ENCODE peak calls at places on chromosomes 2 and 18, in nine cellular contexts. One of them, this sample, is unnamed.

GRCh38 chr2:105329197-105329554 is 359 bp downstream of the TGFBRAP1 start:
- DNase-seq in breast epithelium: no peak
- DNase-seq in right cardiac atrium: peak
- DNase-seq in brain microvascular endothelial cell: no peak
- DNase-seq in thoracic aorta: no peak
- DNase-seq in pancreas: peak
- DNase-seq in tibial nerve: no peak
- DNase-seq in SJSA1: no peak
- DNase-seq in RWPE1: peak
- DNase-seq in this sample: no peak

GRCh38 chr2:138403431-138403927 is 98.1 kb upstream of the SPOPL start:
- DNase-seq in breast epithelium: no peak
- DNase-seq in right cardiac atrium: no peak
- DNase-seq in brain microvascular endothelial cell: no peak
- DNase-seq in thoracic aorta: no peak
- DNase-seq in pancreas: no peak
- DNase-seq in tibial nerve: no peak
- DNase-seq in SJSA1: no peak
- DNase-seq in RWPE1: no peak
- DNase-seq in this sample: no peak

GRCh38 chr2:150295544-150295943 is 191.9 kb downstream of the RND3 start:
- DNase-seq in breast epithelium: no peak
- DNase-seq in right cardiac atrium: no peak
- DNase-seq in brain microvascular endothelial cell: no peak
- DNase-seq in thoracic aorta: no peak
- DNase-seq in pancreas: no peak
- DNase-seq in tibial nerve: no peak
- DNase-seq in SJSA1: no peak
- DNase-seq in RWPE1: no peak
- DNase-seq in this sample: no peak

GRCh38 chr2:10619643-10620042 is 70.1 kb downstream of the NOL10 start:
- DNase-seq in breast epithelium: no peak
- DNase-seq in right cardiac atrium: no peak
- DNase-seq in brain microvascular endothelial cell: peak
- DNase-seq in thoracic aorta: no peak
- DNase-seq in pancreas: no peak
- DNase-seq in tibial nerve: no peak
- DNase-seq in SJSA1: no peak
- DNase-seq in RWPE1: no peak
- DNase-seq in this sample: no peak

GRCh38 chr2:226031962-226032441 is 632.5 kb downstream of the NYAP2 start:
- DNase-seq in breast epithelium: no peak
- DNase-seq in right cardiac atrium: no peak
- DNase-seq in brain microvascular endothelial cell: no peak
- DNase-seq in thoracic aorta: no peak
- DNase-seq in pancreas: no peak
- DNase-seq in tibial nerve: no peak
- DNase-seq in SJSA1: no peak
- DNase-seq in RWPE1: no peak
- DNase-seq in this sample: peak

GRCh38 chr18:3525870-3526420 is 76.0 kb downstream of the TGIF1 start:
- DNase-seq in breast epithelium: no peak
- DNase-seq in right cardiac atrium: no peak
- DNase-seq in brain microvascular endothelial cell: no peak
- DNase-seq in thoracic aorta: no peak
- DNase-seq in pancreas: no peak
- DNase-seq in tibial nerve: no peak
- DNase-seq in SJSA1: no peak
- DNase-seq in RWPE1: no peak
- DNase-seq in this sample: peak

GRCh38 chr2:222861411-222862067 is 703 bp downstream of the ACSL3 start:
- DNase-seq in breast epithelium: no peak
- DNase-seq in right cardiac atrium: peak
- DNase-seq in brain microvascular endothelial cell: no peak
- DNase-seq in thoracic aorta: no peak
- DNase-seq in pancreas: peak
- DNase-seq in tibial nerve: no peak
- DNase-seq in SJSA1: peak
- DNase-seq in RWPE1: no peak
- DNase-seq in this sample: peak

GRCh38 chr2:227804970-227805369 is 8.7 kb upstream of the CCL20 start:
- DNase-seq in breast epithelium: no peak
- DNase-seq in right cardiac atrium: no peak
- DNase-seq in brain microvascular endothelial cell: no peak
- DNase-seq in thoracic aorta: no peak
- DNase-seq in pancreas: no peak
- DNase-seq in tibial nerve: no peak
- DNase-seq in SJSA1: no peak
- DNase-seq in RWPE1: no peak
- DNase-seq in this sample: no peak

GRCh38 chr2:17538022-17538843 is 2.3 kb upstream of the VSNL1 start:
- DNase-seq in breast epithelium: no peak
- DNase-seq in right cardiac atrium: no peak
- DNase-seq in brain microvascular endothelial cell: peak
- DNase-seq in thoracic aorta: no peak
- DNase-seq in pancreas: peak
- DNase-seq in tibial nerve: no peak
- DNase-seq in SJSA1: no peak
- DNase-seq in RWPE1: no peak
- DNase-seq in this sample: no peak

GRCh38 chr2:17536416-17536815 is 4.1 kb upstream of the VSNL1 start:
- DNase-seq in breast epithelium: no peak
- DNase-seq in right cardiac atrium: no peak
- DNase-seq in brain microvascular endothelial cell: no peak
- DNase-seq in thoracic aorta: no peak
- DNase-seq in pancreas: no peak
- DNase-seq in tibial nerve: no peak
- DNase-seq in SJSA1: no peak
- DNase-seq in RWPE1: no peak
- DNase-seq in this sample: no peak

GRCh38 chr2:17529771-17530170 is 10.7 kb upstream of the VSNL1 start:
- DNase-seq in breast epithelium: no peak
- DNase-seq in right cardiac atrium: no peak
- DNase-seq in brain microvascular endothelial cell: no peak
- DNase-seq in thoracic aorta: no peak
- DNase-seq in pancreas: no peak
- DNase-seq in tibial nerve: no peak
- DNase-seq in SJSA1: no peak
- DNase-seq in RWPE1: no peak
- DNase-seq in this sample: no peak

GRCh38 chr2:17538844-17539554 is 1.5 kb upstream of the VSNL1 start:
- DNase-seq in breast epithelium: peak
- DNase-seq in right cardiac atrium: peak
- DNase-seq in brain microvascular endothelial cell: peak
- DNase-seq in thoracic aorta: no peak
- DNase-seq in pancreas: peak
- DNase-seq in tibial nerve: no peak
- DNase-seq in SJSA1: peak
- DNase-seq in RWPE1: peak
- DNase-seq in this sample: no peak

DNA sequence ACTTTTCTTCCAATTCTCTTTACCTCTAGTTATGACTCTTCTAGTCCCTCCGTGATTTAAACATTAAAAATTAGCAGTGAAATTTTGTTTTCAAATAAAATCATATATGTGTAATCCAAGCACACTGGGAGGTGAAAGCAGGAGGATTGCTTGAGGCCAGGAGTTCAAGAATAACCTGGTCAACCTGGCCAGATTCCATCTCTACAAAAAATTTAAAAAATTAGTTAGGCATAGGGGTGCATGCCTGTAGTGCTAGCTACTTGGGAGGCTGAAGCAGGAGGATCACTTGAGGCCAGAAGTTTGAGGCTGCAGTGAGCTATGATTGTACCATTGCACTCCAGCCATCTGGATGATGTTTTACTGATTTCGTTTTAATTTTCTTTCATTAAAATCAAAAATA is 7.0 kb upstream of the VSNL1 start:
- DNase-seq in breast epithelium: no peak
- DNase-seq in right cardiac atrium: no peak
- DNase-seq in brain microvascular endothelial cell: no peak
- DNase-seq in thoracic aorta: no peak
- DNase-seq in pancreas: no peak
- DNase-seq in tibial nerve: no peak
- DNase-seq in SJSA1: no peak
- DNase-seq in RWPE1: no peak
- DNase-seq in this sample: no peak
- H3K27ac ChIP-seq in breast epithelium: no peak
- H3K27ac ChIP-seq in right cardiac atrium: no peak
- H3K27ac ChIP-seq in brain microvascular endothelial cell: no peak
- H3K27ac ChIP-seq in thoracic aorta: no peak
- H3K27ac ChIP-seq in pancreas: no peak
- H3K27ac ChIP-seq in tibial nerve: no peak
- H3K27ac ChIP-seq in SJSA1: no peak
- H3K27ac ChIP-seq in RWPE1: no peak
- H3K27ac ChIP-seq in this sample: no peak

DNA sequence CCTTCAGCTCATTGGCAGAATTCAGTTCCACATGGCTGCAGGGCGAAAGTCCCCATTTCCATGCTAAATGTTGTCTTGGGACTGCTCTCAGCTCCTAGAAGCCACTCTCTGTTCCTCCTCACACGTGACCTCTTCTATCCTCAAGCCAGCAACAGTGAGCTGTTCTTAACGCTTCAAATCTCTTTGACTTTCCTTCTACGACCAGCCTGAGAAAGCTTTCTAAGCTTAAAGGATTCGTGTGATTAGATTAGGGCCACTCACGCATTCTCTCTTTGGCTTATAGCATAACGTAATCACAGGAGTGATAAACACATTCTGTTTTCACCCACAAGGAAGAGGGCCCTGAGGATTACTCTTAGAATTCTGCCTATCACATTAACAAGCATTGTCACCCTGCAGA is 29.8 kb upstream of the LAMA1 start:
- DNase-seq in breast epithelium: no peak
- DNase-seq in right cardiac atrium: no peak
- DNase-seq in brain microvascular endothelial cell: no peak
- DNase-seq in thoracic aorta: no peak
- DNase-seq in pancreas: no peak
- DNase-seq in tibial nerve: no peak
- DNase-seq in SJSA1: no peak
- DNase-seq in RWPE1: no peak
- DNase-seq in this sample: no peak
- H3K27ac ChIP-seq in breast epithelium: no peak
- H3K27ac ChIP-seq in right cardiac atrium: no peak
- H3K27ac ChIP-seq in brain microvascular endothelial cell: no peak
- H3K27ac ChIP-seq in thoracic aorta: no peak
- H3K27ac ChIP-seq in pancreas: no peak
- H3K27ac ChIP-seq in tibial nerve: no peak
- H3K27ac ChIP-seq in SJSA1: no peak
- H3K27ac ChIP-seq in RWPE1: no peak
- H3K27ac ChIP-seq in this sample: no peak

GRCh38 chr2:24016376-24016761 is 6.5 kb downstream of the MFSD2B start:
- DNase-seq in breast epithelium: no peak
- DNase-seq in right cardiac atrium: no peak
- DNase-seq in brain microvascular endothelial cell: no peak
- DNase-seq in thoracic aorta: no peak
- DNase-seq in pancreas: no peak
- DNase-seq in tibial nerve: no peak
- DNase-seq in SJSA1: no peak
- DNase-seq in RWPE1: no peak
- DNase-seq in this sample: no peak

GRCh38 chr2:24016853-24017703 is 7.2 kb downstream of the MFSD2B start:
- DNase-seq in breast epithelium: no peak
- DNase-seq in right cardiac atrium: no peak
- DNase-seq in brain microvascular endothelial cell: no peak
- DNase-seq in thoracic aorta: no peak
- DNase-seq in pancreas: peak
- DNase-seq in tibial nerve: no peak
- DNase-seq in SJSA1: no peak
- DNase-seq in RWPE1: no peak
- DNase-seq in this sample: no peak

GRCh38 chr2:24017711-24018110 is 7.8 kb downstream of the MFSD2B start:
- DNase-seq in breast epithelium: no peak
- DNase-seq in right cardiac atrium: no peak
- DNase-seq in brain microvascular endothelial cell: no peak
- DNase-seq in thoracic aorta: no peak
- DNase-seq in pancreas: no peak
- DNase-seq in tibial nerve: no peak
- DNase-seq in SJSA1: no peak
- DNase-seq in RWPE1: no peak
- DNase-seq in this sample: no peak

GRCh38 chr2:24018241-24018640 is 8.4 kb downstream of the MFSD2B start:
- DNase-seq in breast epithelium: no peak
- DNase-seq in right cardiac atrium: no peak
- DNase-seq in brain microvascular endothelial cell: no peak
- DNase-seq in thoracic aorta: no peak
- DNase-seq in pancreas: no peak
- DNase-seq in tibial nerve: no peak
- DNase-seq in SJSA1: no peak
- DNase-seq in RWPE1: no peak
- DNase-seq in this sample: no peak

DNA sequence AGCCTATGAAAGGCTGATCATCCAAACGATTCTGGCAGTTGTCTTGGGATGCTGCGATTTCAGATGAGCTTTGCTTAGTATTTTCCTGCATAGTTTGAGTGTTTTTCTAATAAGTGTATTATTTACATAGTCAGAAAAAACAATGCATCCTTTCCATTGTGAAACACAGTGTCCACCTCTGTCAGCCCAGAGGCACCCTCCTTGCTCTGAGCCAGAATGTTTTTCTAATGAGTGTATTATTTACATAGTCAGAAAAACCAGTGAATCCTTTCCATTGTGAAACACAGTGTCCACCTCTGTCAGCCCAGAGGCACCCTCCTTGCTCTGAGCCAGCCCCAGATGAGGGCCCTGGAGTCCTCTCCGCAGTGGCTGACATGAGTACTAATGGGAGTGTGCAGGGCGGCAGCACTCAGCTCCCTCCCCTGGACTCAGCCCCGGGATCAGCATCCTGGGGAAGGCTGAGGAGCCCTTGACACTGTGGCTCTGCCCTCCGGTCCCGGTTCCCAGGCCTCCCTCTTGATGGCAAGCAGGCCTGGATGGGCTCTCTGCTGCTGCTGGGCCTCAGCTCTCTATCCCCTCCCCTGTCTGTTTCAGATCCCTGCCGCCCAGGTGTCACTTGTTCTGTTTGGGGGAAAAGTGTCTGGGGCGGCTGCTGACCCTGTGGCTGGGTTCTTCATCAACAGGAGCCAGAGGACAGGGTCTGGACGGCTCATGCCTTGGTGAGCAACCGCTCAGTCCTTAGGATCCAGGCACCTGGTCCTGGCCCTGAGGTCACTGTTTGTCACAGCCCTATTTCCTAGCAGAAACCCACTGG is 5.9 kb downstream of the MFSD2B start:
- DNase-seq in breast epithelium: peak
- DNase-seq in right cardiac atrium: no peak
- DNase-seq in brain microvascular endothelial cell: peak
- DNase-seq in thoracic aorta: no peak
- DNase-seq in pancreas: no peak
- DNase-seq in tibial nerve: no peak
- DNase-seq in SJSA1: peak
- DNase-seq in RWPE1: peak
- DNase-seq in this sample: no peak
- H3K27ac ChIP-seq in breast epithelium: peak
- H3K27ac ChIP-seq in right cardiac atrium: no peak
- H3K27ac ChIP-seq in brain microvascular endothelial cell: peak
- H3K27ac ChIP-seq in thoracic aorta: no peak
- H3K27ac ChIP-seq in pancreas: no peak
- H3K27ac ChIP-seq in tibial nerve: no peak
- H3K27ac ChIP-seq in SJSA1: peak
- H3K27ac ChIP-seq in RWPE1: peak
- H3K27ac ChIP-seq in this sample: no peak

DNA sequence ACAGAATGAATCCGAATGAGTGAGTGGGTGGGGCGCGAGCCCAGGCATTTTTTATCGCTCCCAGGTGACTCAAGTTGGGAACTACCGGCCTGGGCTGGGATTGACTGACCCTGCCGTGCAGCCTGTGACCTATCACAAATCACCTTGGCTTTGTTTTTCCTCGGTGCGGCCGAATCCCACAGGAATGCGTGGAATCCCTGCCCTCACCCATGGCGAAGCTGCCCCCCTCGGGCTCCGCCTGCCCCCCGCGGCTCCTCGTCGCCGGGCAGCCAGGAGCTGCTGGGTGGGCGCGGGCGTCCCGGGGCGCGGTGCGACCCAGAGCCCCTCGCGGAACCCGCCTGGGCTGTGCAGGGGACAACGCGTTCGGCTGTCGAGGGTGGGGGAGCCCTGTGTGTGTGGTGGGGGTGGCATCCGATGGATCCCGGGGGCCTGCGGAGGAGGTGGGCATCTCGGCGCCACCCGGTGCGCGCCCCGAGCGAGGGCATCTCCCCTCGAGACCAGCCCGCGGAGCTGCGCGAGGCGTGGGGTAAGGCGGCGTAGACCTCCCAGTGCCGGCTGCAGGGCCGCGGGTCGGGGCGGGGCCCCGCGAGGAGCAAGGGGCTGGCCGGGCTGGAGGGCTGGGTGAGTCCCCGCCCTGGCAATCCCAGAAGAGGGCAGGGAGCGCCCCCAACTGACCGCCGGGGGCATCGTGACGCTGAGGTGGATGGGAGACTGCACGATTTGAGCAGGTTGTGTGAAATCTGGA is 16.5 kb downstream of the B3GNT7 start:
- DNase-seq in breast epithelium: peak
- DNase-seq in right cardiac atrium: peak
- DNase-seq in brain microvascular endothelial cell: peak
- DNase-seq in thoracic aorta: peak
- DNase-seq in pancreas: peak
- DNase-seq in tibial nerve: peak
- DNase-seq in SJSA1: peak
- DNase-seq in RWPE1: peak
- DNase-seq in this sample: peak
- H3K27ac ChIP-seq in breast epithelium: peak
- H3K27ac ChIP-seq in right cardiac atrium: no peak
- H3K27ac ChIP-seq in brain microvascular endothelial cell: peak
- H3K27ac ChIP-seq in thoracic aorta: peak
- H3K27ac ChIP-seq in pancreas: peak
- H3K27ac ChIP-seq in tibial nerve: no peak
- H3K27ac ChIP-seq in SJSA1: peak
- H3K27ac ChIP-seq in RWPE1: peak
- H3K27ac ChIP-seq in this sample: peak

This sample was measured in caudate nucleus.